ENCODE peak calls at places on chromosome 3, in six cellular contexts. P is SK-N-DZ, Z is Daoy, W is GM10248, S is trophoblast cell, G is endothelial cell. E is an unnamed sample.

GRCh38 chr3:105807146-105807545 is 61.7 kb downstream of the CBLB start:
- DNase-seq in P (no peak), Z (no peak), W (no peak), S (peak; percentile 78), G (no peak), E (no peak)

GRCh38 chr3:32460031-32460749 is 42.5 kb downstream of the CMTM6 start:
- DNase-seq in P (no peak), Z (no peak), W (peak; percentile 84), S (no peak), G (peak; percentile 55), E (peak; percentile 40)

GRCh38 chr3:154904328-154904727 is 175.8 kb upstream of the MME start:
- DNase-seq in P (no peak), Z (no peak), W (no peak), S (peak; percentile 60), G (no peak), E (peak; percentile 51)

GRCh38 chr3:16319307-16319706 is 54.3 kb downstream of the OXNAD1 start:
- DNase-seq in P (no peak), Z (peak; percentile 28), W (peak; percentile 38), S (peak; percentile 69), G (peak; percentile 25), E (peak; percentile 12)

GRCh38 chr3:20074226-20075063 is 34.2 kb downstream of the KAT2B start:
- DNase-seq in P (no peak), Z (no peak), W (no peak), S (no peak), G (no peak), E (no peak)

GRCh38 chr3:180700941-180701340 is 21.7 kb upstream of the CCDC39 start:
- DNase-seq in P (no peak), Z (no peak), W (no peak), S (no peak), G (no peak), E (no peak)

GRCh38 chr3:126982125-126982521 is 792 bp upstream of the PLXNA1 start:
- DNase-seq in P (no peak), Z (peak; percentile 88), W (peak; percentile 81), S (peak; percentile 51), G (no peak), E (peak; percentile 31)

GRCh38 chr3:11381563-11381962 is 109.4 kb downstream of the ATG7 start:
- DNase-seq in P (no peak), Z (peak; percentile 7), W (no peak), S (no peak), G (no peak), E (no peak)

GRCh38 chr3:153285194-153285641 is 123.2 kb downstream of the RAP2B start:
- DNase-seq in P (no peak), Z (no peak), W (no peak), S (peak; percentile 16), G (no peak), E (no peak)

E was measured in MM.1S.